ENCODE peak calls at places on chromosomes 12 and 14, in seven cellular contexts. N is AG09309, W is coronary artery, Y is suprapubic skin, M is uterus, T is Peyer's patch, O is BE2C. A is an unnamed sample.

GRCh38 chr12:131140069-131140435 is 186.3 kb downstream of the ADGRD1 start:
- DNase-seq in N (no peak), W (no peak), Y (no peak), M (no peak), T (no peak), O (no peak), A (no peak)

GRCh38 chr12:131950182-131950913 is 606 bp downstream of the EP400 start:
- DNase-seq in N (no peak), W (no peak), Y (peak; percentile 80), M (no peak), T (peak; percentile 55), O (peak; percentile 46), A (no peak)

GRCh38 chr12:116442981-116443380 is 116.2 kb upstream of the MAP1LC3B2 start:
- DNase-seq in N (no peak), W (no peak), Y (no peak), M (no peak), T (no peak), O (no peak), A (no peak)

GRCh38 chr14:36845346-36846042 is 183.8 kb downstream of the PAX9 start:
- DNase-seq in N (no peak), W (no peak), Y (no peak), M (no peak), T (no peak), O (no peak), A (no peak)

GRCh38 chr14:89571502-89571901 is 154.5 kb upstream of the FOXN3 start:
- DNase-seq in N (no peak), W (no peak), Y (no peak), M (no peak), T (no peak), O (no peak), A (no peak)

GRCh38 chr14:100467046-100467750 is 120.0 kb downstream of the BEGAIN start:
- DNase-seq in N (no peak), W (no peak), Y (no peak), M (no peak), T (no peak), O (no peak), A (no peak)

GRCh38 chr12:108587826-108588225 is 10.1 kb downstream of the TMEM119 start:
- DNase-seq in N (no peak), W (no peak), Y (no peak), M (no peak), T (no peak), O (no peak), A (no peak)

GRCh38 chr12:57729321-57729844 is 9.2 kb downstream of the AGAP2 start:
- DNase-seq in N (no peak), W (no peak), Y (no peak), M (no peak), T (peak; percentile 14), O (no peak), A (peak; percentile 42)

GRCh38 chr12:27142102-27142721 is 59.8 kb upstream of the C12orf71 start:
- DNase-seq in N (peak; percentile 43), W (no peak), Y (no peak), M (peak; percentile 30), T (peak; percentile 76), O (peak; percentile 71), A (peak; percentile 85)

GRCh38 chr12:15996948-15997347 is 85.8 kb downstream of the DERA start:
- DNase-seq in N (no peak), W (no peak), Y (no peak), M (no peak), T (no peak), O (no peak), A (no peak)

GRCh38 chr14:24710403-24711063 is 76.5 kb upstream of the GZMB start:
- DNase-seq in N (peak; percentile 18), W (no peak), Y (no peak), M (peak; percentile 50), T (peak; percentile 83), O (peak; percentile 37), A (no peak)

GRCh38 chr12:20967756-20968155 is 157.3 kb downstream of the SLCO1B3 start:
- DNase-seq in N (no peak), W (no peak), Y (no peak), M (no peak), T (no peak), O (no peak), A (no peak)

GRCh38 chr14:92160619-92161018 is 38.9 kb downstream of the CPSF2 start:
- DNase-seq in N (peak; percentile 81), W (no peak), Y (no peak), M (no peak), T (no peak), O (no peak), A (no peak)
- H3K4me3 ChIP-seq in N (no peak overlapping the region), W (no peak overlapping the region), Y (no peak overlapping the region), M (no peak overlapping the region), T (no peak overlapping the region), O (no peak overlapping the region), A (no peak overlapping the region)

GRCh38 chr12:47286676-47287075 is 206.9 kb upstream of the AMIGO2 start:
- DNase-seq in N (no peak), W (no peak), Y (no peak), M (no peak), T (no peak), O (no peak), A (no peak)
- TF ChIP-seq CTCF in N (no peak), W (no peak), Y (no peak), M (no peak), T (no peak), O (no peak), A (no peak)

DNA sequence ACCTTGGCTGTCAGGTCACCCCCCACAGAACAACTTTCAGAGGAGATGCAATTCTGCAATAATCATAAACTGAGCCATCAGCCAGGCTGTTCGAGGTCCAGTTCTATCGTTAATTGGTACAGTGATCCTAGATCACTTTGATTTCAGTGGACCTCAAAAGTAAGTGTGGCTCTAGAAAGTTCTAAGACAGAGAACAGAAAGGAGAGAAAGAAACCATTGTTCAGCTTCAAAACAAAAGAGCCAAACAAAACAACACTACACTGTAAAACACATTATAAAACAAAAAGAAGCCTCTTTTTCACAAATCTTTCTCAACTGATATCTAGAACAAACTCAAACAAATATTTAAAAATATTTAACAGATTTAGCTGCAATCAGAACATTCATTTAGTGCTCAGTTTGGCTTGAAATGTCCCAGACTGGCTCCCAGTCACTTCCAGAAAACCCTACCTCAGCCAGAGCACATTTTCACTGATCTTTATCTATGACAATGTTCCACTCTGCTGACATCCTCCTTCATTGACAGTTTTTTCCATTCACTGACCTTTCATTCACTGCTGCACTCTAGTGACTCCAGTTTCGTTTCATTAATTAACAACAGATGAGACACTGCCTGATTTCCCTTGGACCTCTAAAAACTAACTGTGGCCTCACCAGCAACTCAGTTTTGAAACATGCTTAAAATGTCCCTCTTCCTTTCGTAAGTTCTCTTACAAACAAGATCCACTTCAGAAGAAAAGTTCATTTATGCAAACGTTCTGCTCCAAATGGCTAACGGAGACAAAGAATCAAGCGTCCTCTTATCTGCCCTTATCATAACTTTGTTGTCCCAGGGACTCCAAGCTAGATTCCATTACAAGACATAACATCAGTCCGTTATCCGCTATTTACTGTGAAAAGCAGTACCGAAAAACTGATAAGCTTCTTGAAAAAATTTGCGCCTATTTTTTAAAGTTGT is 56.8 kb downstream of the DUSP16 start:
- DNase-seq in N (peak; percentile 58), W (no peak), Y (no peak), M (no peak), T (no peak), O (peak; percentile 40), A (no peak)
- H3K4me3 ChIP-seq in N (no peak overlapping the region), W (peak overlapping the region; percentile 59), Y (peak overlapping the region; percentile 18), M (peak overlapping the region; percentile 25), T (peak overlapping the region; percentile 4), O (peak overlapping the region; percentile 41), A (peak overlapping the region; percentile 34)

GRCh38 chr12:49357099-49357678 is 10.1 kb upstream of the SPATS2 start:
- DNase-seq in N (no peak), W (no peak), Y (no peak), M (no peak), T (no peak), O (no peak), A (no peak)
- TF ChIP-seq CTCF in N (peak; percentile 43), W (no peak), Y (peak; percentile 17), M (peak; percentile 40), T (peak; percentile 42), O (peak; percentile 57), A (peak; percentile 17)

GRCh38 chr14:75246546-75247285 is 31.9 kb upstream of the FOS start:
- DNase-seq in N (no peak), W (no peak), Y (no peak), M (no peak), T (no peak), O (no peak), A (no peak)

GRCh38 chr14:75247286-75247922 is 31.2 kb upstream of the FOS start:
- DNase-seq in N (no peak), W (no peak), Y (no peak), M (no peak), T (peak; percentile 83), O (no peak), A (no peak)

GRCh38 chr14:75249958-75250336 is 28.7 kb upstream of the FOS start:
- DNase-seq in N (no peak), W (no peak), Y (no peak), M (no peak), T (no peak), O (no peak), A (no peak)

GRCh38 chr14:75249251-75249957 is 29.2 kb upstream of the FOS start:
- DNase-seq in N (no peak), W (no peak), Y (no peak), M (no peak), T (peak; percentile 91), O (no peak), A (no peak)

GRCh38 chr14:75247939-75248338 is 30.7 kb upstream of the FOS start:
- DNase-seq in N (no peak), W (no peak), Y (no peak), M (no peak), T (no peak), O (no peak), A (no peak)
- H3K4me3 ChIP-seq in N (no peak overlapping the region), W (no peak overlapping the region), Y (no peak overlapping the region), M (no peak overlapping the region), T (no peak overlapping the region), O (no peak overlapping the region), A (no peak overlapping the region)

GRCh38 chr12:107145397-107145796 is 52.0 kb upstream of the CRY1 start:
- DNase-seq in N (no peak), W (no peak), Y (no peak), M (no peak), T (no peak), O (no peak), A (no peak)
- TF ChIP-seq CTCF in N (no peak), W (no peak), Y (no peak), M (no peak), T (no peak), O (no peak), A (no peak)

GRCh38 chr14:22935156-22935555 is 6.0 kb upstream of the PRMT5 start:
- DNase-seq in N (no peak), W (no peak), Y (no peak), M (no peak), T (no peak), O (no peak), A (no peak)

GRCh38 chr14:22945642-22946041 is 11.2 kb downstream of the HAUS4 start:
- DNase-seq in N (no peak), W (no peak), Y (no peak), M (no peak), T (no peak), O (no peak), A (no peak)

GRCh38 chr14:22939684-22940083 is 10.5 kb upstream of the PRMT5 start:
- DNase-seq in N (peak; percentile 28), W (no peak), Y (no peak), M (no peak), T (no peak), O (no peak), A (no peak)
- H3K4me3 ChIP-seq in N (no peak overlapping the region), W (no peak overlapping the region), Y (no peak overlapping the region), M (no peak overlapping the region), T (no peak overlapping the region), O (no peak overlapping the region), A (no peak overlapping the region)